ENCODE peak calls at places on chromosomes 2 and 18, in six cellular contexts. One of them, this sample, is unnamed.

GRCh38 chr2:240604939-240605716 is 18.6 kb downstream of the CAPN10 start:
- DNase-seq in Peyer's patch: peak; percentile 90
- DNase-seq in mammary epithelial cell: no peak
- DNase-seq in cardiac muscle cell: no peak
- DNase-seq in GM13976: no peak
- DNase-seq in GM06990: no peak
- DNase-seq in this sample: peak; percentile 16

GRCh38 chr2:30147715-30148611 is 1.2 kb downstream of the YPEL5 start:
- DNase-seq in Peyer's patch: peak; percentile 90
- DNase-seq in mammary epithelial cell: peak; percentile 55
- DNase-seq in cardiac muscle cell: peak; percentile 73
- DNase-seq in GM13976: peak; percentile 89
- DNase-seq in GM06990: peak; percentile 79
- DNase-seq in this sample: peak; percentile 92

GRCh38 chr2:218569661-218570500 is 1.2 kb downstream of the CNOT9 start:
- DNase-seq in Peyer's patch: no peak
- DNase-seq in mammary epithelial cell: peak; percentile 55
- DNase-seq in cardiac muscle cell: peak; percentile 55
- DNase-seq in GM13976: no peak
- DNase-seq in GM06990: peak; percentile 15
- DNase-seq in this sample: no peak

GRCh38 chr2:114933671-114934241 is 491.3 kb downstream of the DPP10 start:
- DNase-seq in Peyer's patch: no peak
- DNase-seq in mammary epithelial cell: no peak
- DNase-seq in cardiac muscle cell: no peak
- DNase-seq in GM13976: no peak
- DNase-seq in GM06990: no peak
- DNase-seq in this sample: no peak

GRCh38 chr2:16553222-16553621 is 112.4 kb downstream of the CYRIA start:
- DNase-seq in Peyer's patch: no peak
- DNase-seq in mammary epithelial cell: peak; percentile 28
- DNase-seq in cardiac muscle cell: peak; percentile 57
- DNase-seq in GM13976: no peak
- DNase-seq in GM06990: no peak
- DNase-seq in this sample: no peak

GRCh38 chr2:197931661-197932312 is 127.4 kb downstream of the PLCL1 start:
- DNase-seq in Peyer's patch: no peak
- DNase-seq in mammary epithelial cell: no peak
- DNase-seq in cardiac muscle cell: no peak
- DNase-seq in GM13976: peak; percentile 21
- DNase-seq in GM06990: peak; percentile 5
- DNase-seq in this sample: peak; percentile 19

GRCh38 chr2:120861576-120862191 is 126.0 kb downstream of the GLI2 start:
- DNase-seq in Peyer's patch: peak; percentile 38
- DNase-seq in mammary epithelial cell: no peak
- DNase-seq in cardiac muscle cell: no peak
- DNase-seq in GM13976: no peak
- DNase-seq in GM06990: no peak
- DNase-seq in this sample: no peak

GRCh38 chr18:57075716-57076400 is 71.0 kb upstream of the BOD1L2 start:
- DNase-seq in Peyer's patch: no peak
- DNase-seq in mammary epithelial cell: no peak
- DNase-seq in cardiac muscle cell: no peak
- DNase-seq in GM13976: no peak
- DNase-seq in GM06990: no peak
- DNase-seq in this sample: no peak

GRCh38 chr2:86790828-86791561 is at the start of gene CD8A:
- DNase-seq in Peyer's patch: no peak
- DNase-seq in mammary epithelial cell: no peak
- DNase-seq in cardiac muscle cell: peak; percentile 47
- DNase-seq in GM13976: peak; percentile 61
- DNase-seq in GM06990: no peak
- DNase-seq in this sample: peak; percentile 62

GRCh38 chr18:37668971-37669747 is 103.6 kb upstream of the CELF4 start:
- DNase-seq in Peyer's patch: no peak
- DNase-seq in mammary epithelial cell: no peak
- DNase-seq in cardiac muscle cell: peak; percentile 37
- DNase-seq in GM13976: no peak
- DNase-seq in GM06990: no peak
- DNase-seq in this sample: no peak

GRCh38 chr2:238338710-238339394 is 18.5 kb downstream of the TRAF3IP1 start:
- DNase-seq in Peyer's patch: no peak
- DNase-seq in mammary epithelial cell: no peak
- DNase-seq in cardiac muscle cell: no peak
- DNase-seq in GM13976: no peak
- DNase-seq in GM06990: no peak
- DNase-seq in this sample: no peak

GRCh38 chr18:68519341-68519740 is 195.6 kb downstream of the TMX3 start:
- DNase-seq in Peyer's patch: no peak
- DNase-seq in mammary epithelial cell: no peak
- DNase-seq in cardiac muscle cell: no peak
- DNase-seq in GM13976: no peak
- DNase-seq in GM06990: no peak
- DNase-seq in this sample: no peak

GRCh38 chr18:9454061-9454703 is 21.1 kb upstream of the RALBP1 start:
- DNase-seq in Peyer's patch: no peak
- DNase-seq in mammary epithelial cell: peak; percentile 59
- DNase-seq in cardiac muscle cell: peak; percentile 72
- DNase-seq in GM13976: no peak
- DNase-seq in GM06990: no peak
- DNase-seq in this sample: no peak

GRCh38 chr18:76644580-76644979 is 149.5 kb upstream of the ZNF516 start:
- DNase-seq in Peyer's patch: no peak
- DNase-seq in mammary epithelial cell: no peak
- DNase-seq in cardiac muscle cell: no peak
- DNase-seq in GM13976: no peak
- DNase-seq in GM06990: no peak
- DNase-seq in this sample: no peak

GRCh38 chr2:239169311-239170048 is 231.3 kb downstream of the HDAC4 start:
- DNase-seq in Peyer's patch: peak; percentile 30
- DNase-seq in mammary epithelial cell: no peak
- DNase-seq in cardiac muscle cell: no peak
- DNase-seq in GM13976: no peak
- DNase-seq in GM06990: no peak
- DNase-seq in this sample: no peak

GRCh38 chr2:206158563-206159345 is 490 bp downstream of the NDUFS1 start:
- DNase-seq in Peyer's patch: no peak
- DNase-seq in mammary epithelial cell: peak; percentile 18
- DNase-seq in cardiac muscle cell: peak; percentile 42
- DNase-seq in GM13976: no peak
- DNase-seq in GM06990: no peak
- DNase-seq in this sample: peak; percentile 29

GRCh38 chr2:45049937-45050336 is 40.7 kb upstream of the SIX2 start:
- DNase-seq in Peyer's patch: no peak
- DNase-seq in mammary epithelial cell: no peak
- DNase-seq in cardiac muscle cell: no peak
- DNase-seq in GM13976: no peak
- DNase-seq in GM06990: no peak
- DNase-seq in this sample: no peak

GRCh38 chr2:45836316-45836715 is 184.8 kb downstream of the PRKCE start:
- DNase-seq in Peyer's patch: no peak
- DNase-seq in mammary epithelial cell: no peak
- DNase-seq in cardiac muscle cell: no peak
- DNase-seq in GM13976: no peak
- DNase-seq in GM06990: peak; percentile 64
- DNase-seq in this sample: no peak

GRCh38 chr2:142974288-142975024 is 97.0 kb downstream of the KYNU start:
- DNase-seq in Peyer's patch: no peak
- DNase-seq in mammary epithelial cell: peak; percentile 84
- DNase-seq in cardiac muscle cell: peak; percentile 55
- DNase-seq in GM13976: no peak
- DNase-seq in GM06990: no peak
- DNase-seq in this sample: no peak

GRCh38 chr18:26741041-26741440 is 124.5 kb downstream of the AQP4 start:
- DNase-seq in Peyer's patch: no peak
- DNase-seq in mammary epithelial cell: no peak
- DNase-seq in cardiac muscle cell: peak; percentile 6
- DNase-seq in GM13976: no peak
- DNase-seq in GM06990: no peak
- DNase-seq in this sample: no peak

GRCh38 chr2:220499281-220499680 is 871.9 kb downstream of the SLC4A3 start:
- DNase-seq in Peyer's patch: no peak
- DNase-seq in mammary epithelial cell: peak; percentile 45
- DNase-seq in cardiac muscle cell: peak; percentile 42
- DNase-seq in GM13976: no peak
- DNase-seq in GM06990: no peak
- DNase-seq in this sample: no peak

GRCh38 chr18:77119101-77119850 is 13.3 kb downstream of the MBP start:
- DNase-seq in Peyer's patch: peak; percentile 39
- DNase-seq in mammary epithelial cell: no peak
- DNase-seq in cardiac muscle cell: no peak
- DNase-seq in GM13976: no peak
- DNase-seq in GM06990: no peak
- DNase-seq in this sample: no peak

GRCh38 chr2:145617906-145618305 is 1098.0 kb upstream of the ZEB2 start:
- DNase-seq in Peyer's patch: no peak
- DNase-seq in mammary epithelial cell: peak; percentile 53
- DNase-seq in cardiac muscle cell: peak; percentile 44
- DNase-seq in GM13976: no peak
- DNase-seq in GM06990: no peak
- DNase-seq in this sample: no peak

GRCh38 chr2:238967978-238968360 is 120.1 kb downstream of the TWIST2 start:
- DNase-seq in Peyer's patch: no peak
- DNase-seq in mammary epithelial cell: no peak
- DNase-seq in cardiac muscle cell: no peak
- DNase-seq in GM13976: no peak
- DNase-seq in GM06990: no peak
- DNase-seq in this sample: no peak

DNA sequence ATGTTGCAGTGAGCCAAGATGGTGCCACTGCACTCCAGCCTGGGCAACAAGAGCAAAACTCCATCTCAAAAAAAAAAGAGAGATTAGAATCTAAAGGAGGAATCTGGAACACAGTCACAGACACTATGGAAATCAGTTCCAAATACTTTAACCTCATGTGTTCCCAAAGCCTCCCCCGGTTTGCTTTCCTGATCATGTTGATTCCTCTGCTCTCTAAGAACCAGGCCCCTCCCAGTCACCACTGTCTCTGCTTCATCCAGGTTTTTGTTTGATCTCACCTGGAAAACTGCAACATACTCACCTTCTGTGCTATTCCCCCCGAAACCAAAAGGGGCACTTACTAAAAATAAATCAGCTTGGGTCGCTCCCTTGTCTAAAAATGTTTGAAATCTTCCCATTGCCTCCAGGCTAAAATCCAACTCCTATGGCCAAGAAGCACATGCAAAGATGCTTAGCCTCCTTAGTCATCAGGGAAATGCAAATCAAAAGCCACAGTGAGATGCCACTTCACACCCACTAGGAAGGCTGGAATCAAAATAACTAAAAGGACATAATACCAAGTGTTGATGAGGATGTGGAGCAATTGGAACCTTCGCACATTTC is 6.2 kb upstream of the NEU2 start:
- DNase-seq in Peyer's patch: no peak
- DNase-seq in mammary epithelial cell: peak; percentile 73
- DNase-seq in cardiac muscle cell: peak; percentile 55
- DNase-seq in GM13976: no peak
- DNase-seq in GM06990: no peak
- DNase-seq in this sample: no peak
- TF ChIP-seq CTCF in Peyer's patch: no peak
- TF ChIP-seq CTCF in mammary epithelial cell: no peak
- TF ChIP-seq CTCF in cardiac muscle cell: no peak
- TF ChIP-seq CTCF in GM13976: no peak
- TF ChIP-seq CTCF in GM06990: no peak
- TF ChIP-seq CTCF in this sample: no peak

GRCh38 chr2:121886059-121886458 is 130.6 kb downstream of the TSN start:
- DNase-seq in Peyer's patch: no peak
- DNase-seq in mammary epithelial cell: no peak
- DNase-seq in cardiac muscle cell: no peak
- DNase-seq in GM13976: no peak
- DNase-seq in GM06990: no peak
- DNase-seq in this sample: no peak

GRCh38 chr2:121890041-121890440 is 134.6 kb downstream of the TSN start:
- DNase-seq in Peyer's patch: no peak
- DNase-seq in mammary epithelial cell: no peak
- DNase-seq in cardiac muscle cell: no peak
- DNase-seq in GM13976: no peak
- DNase-seq in GM06990: no peak
- DNase-seq in this sample: no peak

GRCh38 chr2:121884515-121884915 is 129.1 kb downstream of the TSN start:
- DNase-seq in Peyer's patch: no peak
- DNase-seq in mammary epithelial cell: no peak
- DNase-seq in cardiac muscle cell: peak; percentile 27
- DNase-seq in GM13976: no peak
- DNase-seq in GM06990: no peak
- DNase-seq in this sample: no peak

GRCh38 chr2:121887513-121888188 is 132.2 kb downstream of the TSN start:
- DNase-seq in Peyer's patch: no peak
- DNase-seq in mammary epithelial cell: no peak
- DNase-seq in cardiac muscle cell: no peak
- DNase-seq in GM13976: no peak
- DNase-seq in GM06990: no peak
- DNase-seq in this sample: no peak

DNA sequence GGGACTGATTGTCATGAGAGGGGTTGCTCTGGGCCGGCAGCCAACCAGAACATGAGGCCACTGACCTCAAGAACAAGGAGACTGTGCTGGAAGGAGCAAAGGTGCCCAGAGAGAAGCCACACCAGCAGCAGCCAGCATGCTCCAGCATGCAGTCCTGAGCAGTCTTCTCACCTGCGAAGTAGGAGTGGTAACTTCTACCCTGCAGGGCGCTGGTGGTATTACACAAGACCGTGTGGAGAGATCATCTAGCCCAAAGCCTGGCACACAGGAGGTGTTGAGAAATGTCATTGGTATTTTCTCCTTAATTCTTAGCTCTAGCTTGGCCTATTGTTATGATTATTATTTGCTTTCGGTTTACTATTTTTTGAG is 132.7 kb downstream of the TSN start:
- DNase-seq in Peyer's patch: no peak
- DNase-seq in mammary epithelial cell: peak; percentile 75
- DNase-seq in cardiac muscle cell: peak; percentile 8
- DNase-seq in GM13976: peak; percentile 53
- DNase-seq in GM06990: no peak
- DNase-seq in this sample: no peak
- TF ChIP-seq CTCF in Peyer's patch: no peak
- TF ChIP-seq CTCF in mammary epithelial cell: peak; percentile 78
- TF ChIP-seq CTCF in cardiac muscle cell: peak; percentile 31
- TF ChIP-seq CTCF in GM13976: no peak
- TF ChIP-seq CTCF in GM06990: peak; percentile 53
- TF ChIP-seq CTCF in this sample: peak; percentile 17

DNA sequence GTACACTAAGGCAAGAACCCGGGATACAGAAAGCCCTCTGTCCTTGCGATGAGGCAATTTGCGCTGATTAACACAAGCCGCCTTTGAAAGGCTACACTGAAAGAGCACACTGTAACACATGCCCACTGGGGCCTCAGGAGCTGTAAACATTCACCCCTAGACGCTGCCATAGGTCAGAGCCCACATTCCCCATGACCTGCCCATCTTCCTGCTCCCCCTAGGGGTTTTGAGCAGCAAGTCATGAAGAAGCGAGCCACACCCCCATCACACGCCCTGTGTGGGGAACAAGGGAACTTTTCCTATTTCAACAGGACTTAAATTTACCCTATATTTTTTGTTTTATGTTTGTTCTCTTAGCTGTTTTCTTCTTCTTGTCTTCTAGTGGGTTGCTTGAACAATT is 47.8 kb upstream of the SLC4A10 start:
- DNase-seq in Peyer's patch: no peak
- DNase-seq in mammary epithelial cell: no peak
- DNase-seq in cardiac muscle cell: peak; percentile 2
- DNase-seq in GM13976: peak; percentile 32
- DNase-seq in GM06990: no peak
- DNase-seq in this sample: peak; percentile 30
- TF ChIP-seq CTCF in Peyer's patch: no peak
- TF ChIP-seq CTCF in mammary epithelial cell: peak; percentile 25
- TF ChIP-seq CTCF in cardiac muscle cell: no peak
- TF ChIP-seq CTCF in GM13976: peak; percentile 26
- TF ChIP-seq CTCF in GM06990: peak; percentile 64
- TF ChIP-seq CTCF in this sample: peak; percentile 24

GRCh38 chr2:96694816-96695455 is 44.9 kb downstream of the LMAN2L start:
- DNase-seq in Peyer's patch: no peak
- DNase-seq in mammary epithelial cell: no peak
- DNase-seq in cardiac muscle cell: no peak
- DNase-seq in GM13976: no peak
- DNase-seq in GM06990: no peak
- DNase-seq in this sample: no peak
- TF ChIP-seq CTCF in Peyer's patch: no peak
- TF ChIP-seq CTCF in mammary epithelial cell: no peak
- TF ChIP-seq CTCF in cardiac muscle cell: no peak
- TF ChIP-seq CTCF in GM13976: no peak
- TF ChIP-seq CTCF in GM06990: no peak
- TF ChIP-seq CTCF in this sample: no peak

This sample was measured in GM13977.